ENCODE peak calls at places on chromosomes 6 and 20, in five cellular contexts. R, P, X, D and I are unnamed samples.
A peak's percentile ranks its signal among the peaks of the same experiment; 100 is the strongest.

GRCh38 chr6:156975414-156975813 is 198.2 kb downstream of the ARID1B start:
- DNase-seq in P (no peak), X (no peak), D (no peak), R (no peak), I (no peak)

GRCh38 chr6:36033935-36034334 is 6.3 kb downstream of the MAPK14 start:
- DNase-seq in P (no peak), D (no peak), R (peak; percentile 31), X (no peak), I (no peak)

GRCh38 chr6:22651731-22652130 is 82.4 kb downstream of the HDGFL1 start:
- DNase-seq in D (no peak), P (no peak), R (no peak), X (no peak), I (no peak)

GRCh38 chr6:130734161-130734560 is 93.0 kb upstream of the SMLR1 start:
- DNase-seq in D (no peak), X (no peak), R (no peak), P (no peak), I (no peak)

GRCh38 chr6:26401389-26401986 is 587 bp upstream of the BTN3A1 start:
- DNase-seq in R (no peak), D (no peak), P (no peak), X (no peak), I (no peak)

GRCh38 chr6:26157150-26157837 is 70.1 kb downstream of the HFE start:
- DNase-seq in R (peak; percentile 83), X (peak; percentile 77), D (no peak), P (no peak), I (peak; percentile 29)

GRCh38 chr6:6734463-6735455 is 146.2 kb downstream of the LY86 start:
- DNase-seq in R (no peak), P (no peak), X (peak; percentile 43), D (no peak), I (no peak)

GRCh38 chr20:4956200-4956810 is 45.0 kb downstream of the SLC23A2 start:
- DNase-seq in R (peak; percentile 56), D (no peak), X (no peak), P (no peak), I (no peak)

GRCh38 chr20:37622728-37623127 is 71.1 kb upstream of the CTNNBL1 start:
- DNase-seq in P (no peak), X (no peak), D (no peak), R (no peak), I (no peak)

GRCh38 chr6:125357515-125358256 is 55.9 kb upstream of the HDDC2 start:
- DNase-seq in P (no peak), X (peak; percentile 39), D (no peak), R (no peak), I (no peak)

GRCh38 chr6:155177369-155177961 is 86.3 kb upstream of the CLDN20 start:
- DNase-seq in X (no peak), R (peak; percentile 73), P (no peak), D (no peak), I (no peak)

GRCh38 chr6:27168108-27168507 is 79.4 kb upstream of the PRSS16 start:
- DNase-seq in P (no peak), X (no peak), R (no peak), D (no peak), I (no peak)

GRCh38 chr6:140542858-140543257 is 1168.4 kb upstream of the CITED2 start:
- DNase-seq in P (peak; percentile 69), D (no peak), X (no peak), R (no peak), I (no peak)

GRCh38 chr6:6328451-6328850 is 8.0 kb upstream of the F13A1 start:
- DNase-seq in R (no peak), P (no peak), D (no peak), X (no peak), I (no peak)

GRCh38 chr20:20695250-20695816 is 17.1 kb downstream of the RALGAPA2 start:
- DNase-seq in R (no peak), D (no peak), P (no peak), X (no peak), I (no peak)

GRCh38 chr6:134175532-134176282 is 123.3 kb upstream of the SLC2A12 start:
- DNase-seq in D (peak; percentile 80), X (peak; percentile 63), R (peak; percentile 70), P (no peak), I (peak; percentile 94)

GRCh38 chr6:134174790-134175531 is 122.5 kb upstream of the SLC2A12 start:
- DNase-seq in D (peak; percentile 93), R (peak; percentile 95), P (peak; percentile 50), X (peak; percentile 96), I (peak; percentile 94)

GRCh38 chr6:134173007-134173690 is 120.7 kb upstream of the SLC2A12 start:
- DNase-seq in D (no peak), X (no peak), R (no peak), P (no peak), I (no peak)

GRCh38 chr6:134172020-134172766 is 119.8 kb upstream of the SLC2A12 start:
- DNase-seq in R (no peak), D (no peak), X (no peak), P (no peak), I (no peak)

DNA sequence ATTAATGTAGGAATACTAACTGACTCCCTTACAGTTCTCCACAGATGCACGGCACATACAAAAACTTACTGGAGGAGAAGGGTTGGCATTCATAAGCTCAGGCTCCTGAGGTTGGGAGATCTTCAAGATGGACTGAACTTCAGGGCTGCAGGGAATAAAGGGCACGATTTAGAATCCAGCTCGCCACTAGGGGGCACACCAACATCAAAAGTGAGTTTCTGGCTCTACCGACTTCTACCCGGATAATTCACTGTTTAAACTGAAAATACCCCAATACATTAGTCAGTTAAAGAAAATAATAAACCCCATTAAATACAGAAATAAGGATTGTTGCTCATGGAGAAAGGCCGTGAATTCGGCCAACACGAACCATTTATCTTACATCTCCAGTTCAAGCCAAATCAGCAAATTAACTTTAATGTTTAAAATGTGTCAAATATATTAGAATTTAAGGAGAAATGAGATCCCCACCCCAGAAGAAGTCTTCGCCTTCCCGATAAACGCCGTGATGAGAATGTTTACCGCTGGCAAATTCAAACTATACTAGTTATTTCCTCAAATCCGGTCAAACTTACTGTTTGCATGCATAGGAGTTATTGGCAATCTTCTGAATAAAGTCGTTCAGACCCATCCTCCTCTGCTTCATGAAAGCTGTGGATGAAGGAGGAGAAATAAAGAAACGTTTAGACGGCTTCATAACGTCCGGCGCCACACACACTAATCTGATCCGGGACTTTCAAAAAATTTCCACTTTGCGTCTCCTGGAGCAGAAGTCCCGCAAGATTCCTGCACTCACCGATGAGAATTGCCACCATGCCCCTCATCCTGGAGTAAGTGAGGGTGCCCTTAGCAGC is 121.7 kb upstream of the SLC2A12 start:
- DNase-seq in R (peak; percentile 89), P (peak; percentile 54), D (peak; percentile 88), X (peak; percentile 90), I (no peak)
- TF ChIP-seq POLR2AphosphoS5 in R (no peak), P (no peak), D (no peak), X (peak; percentile 69), I (no peak)

DNA sequence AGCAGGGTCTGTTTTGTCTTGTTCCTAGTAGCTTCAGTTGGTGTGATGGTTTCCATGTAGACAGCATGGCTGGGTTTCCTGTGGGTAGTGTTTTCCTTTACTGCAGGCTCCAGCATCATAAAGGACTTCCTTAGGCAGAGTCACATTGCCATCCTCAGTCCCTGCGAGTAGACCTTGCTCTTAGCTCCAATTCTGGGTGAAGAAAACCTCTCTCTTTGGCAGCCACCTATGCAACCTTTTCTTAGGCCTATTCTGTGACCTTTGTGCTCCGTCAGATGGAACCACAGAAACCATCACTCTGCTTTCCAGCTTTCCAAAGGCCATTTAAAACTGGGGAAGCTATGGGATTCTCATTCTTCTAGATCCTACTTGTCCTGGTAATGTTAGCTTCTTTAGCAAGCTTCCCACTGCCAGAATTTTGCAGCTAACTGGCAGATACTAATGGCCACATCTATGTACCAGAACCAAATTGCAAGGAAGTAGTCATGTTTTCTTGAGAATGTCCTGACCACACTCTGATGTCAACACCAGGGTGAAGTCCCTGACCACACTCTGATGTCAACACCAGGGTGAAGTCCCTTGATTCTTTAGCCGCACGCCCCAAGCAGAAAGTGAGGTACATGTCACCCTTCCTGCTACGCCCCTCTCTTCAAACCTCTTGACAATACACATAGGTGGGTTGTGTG is 646.6 kb upstream of the HS3ST5 start:
- DNase-seq in X (no peak), R (no peak), D (no peak), P (no peak), I (no peak)
- TF ChIP-seq CTCF in X (no peak), R (no peak), D (no peak), P (no peak), I (no peak)

GRCh38 chr6:159691963-159692287 is 1.1 kb downstream of the SOD2 start:
- DNase-seq in R (peak; percentile 33), D (no peak), X (no peak), P (no peak), I (no peak)

GRCh38 chr6:159692303-159693127 is 526 bp downstream of the SOD2 start:
- DNase-seq in P (no peak), D (peak; percentile 80), R (peak; percentile 67), X (peak; percentile 71), I (no peak)

GRCh38 chr6:159688977-159689376 is 4.1 kb downstream of the SOD2 start:
- DNase-seq in R (no peak), P (no peak), D (no peak), X (no peak), I (no peak)

GRCh38 chr6:159693128-159693893 is at the start of gene SOD2:
- DNase-seq in P (no peak), X (peak; percentile 90), R (peak; percentile 90), D (peak; percentile 93), I (peak; percentile 97)

DNA sequence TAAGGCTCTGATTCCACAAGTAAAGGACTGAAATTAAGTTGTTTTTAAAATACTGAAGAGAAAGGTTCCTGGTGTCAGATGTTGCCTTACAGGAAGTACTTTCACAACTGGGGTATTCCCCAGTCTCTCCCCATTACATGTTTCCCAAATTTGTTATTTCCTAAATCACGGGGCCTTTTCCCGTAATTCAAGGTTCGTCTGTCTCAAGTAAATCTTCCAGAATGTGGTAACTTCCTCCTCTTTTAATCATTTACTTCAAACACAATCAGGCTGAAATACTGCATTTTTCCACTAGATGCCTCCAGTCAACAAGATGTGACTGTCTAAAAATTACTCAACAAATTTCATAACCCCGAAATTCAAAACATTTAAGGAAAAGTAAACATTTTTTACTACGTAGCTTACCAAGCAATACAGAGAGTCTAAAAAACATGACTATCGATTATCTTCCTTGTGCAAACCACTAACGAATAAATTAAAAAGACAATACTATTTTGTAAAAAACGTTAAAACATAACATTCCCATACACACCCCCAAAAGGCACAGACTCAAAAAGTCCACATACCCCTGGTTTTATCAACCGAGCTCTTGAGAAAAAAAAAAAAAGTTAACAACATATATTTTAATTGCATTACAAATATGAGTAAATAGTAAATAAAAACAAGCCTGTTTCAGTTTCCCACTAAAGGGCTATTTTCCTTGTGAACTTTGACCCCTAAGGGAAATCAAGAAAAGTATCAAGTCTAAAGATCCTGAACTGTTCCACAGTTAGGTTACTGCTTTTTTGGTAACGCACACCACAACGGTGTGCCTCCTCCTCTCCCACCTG is 1.7 kb downstream of the SOD2 start:
- DNase-seq in R (peak; percentile 70), X (no peak), D (no peak), P (peak; percentile 47), I (no peak)
- TF ChIP-seq EP300 in R (peak; percentile 6), X (peak; percentile 65), D (no peak), P (no peak), I (peak; percentile 95)

GRCh38 chr6:3750324-3751018 is 1.0 kb downstream of the PXDC1 start:
- DNase-seq in P (no peak), X (peak; percentile 83), D (peak; percentile 95), R (no peak), I (peak; percentile 96)

GRCh38 chr6:3749991-3750323 is 1.6 kb downstream of the PXDC1 start:
- DNase-seq in R (peak; percentile 41), X (peak; percentile 40), P (no peak), D (peak; percentile 91), I (no peak)

GRCh38 chr6:3749390-3749978 is 2.0 kb downstream of the PXDC1 start:
- DNase-seq in R (no peak), X (peak; percentile 76), P (no peak), D (no peak), I (no peak)

GRCh38 chr6:3748208-3748701 is 3.3 kb downstream of the PXDC1 start:
- DNase-seq in R (peak; percentile 79), P (no peak), X (peak; percentile 68), D (no peak), I (peak; percentile 67)

GRCh38 chr6:3748726-3749389 is 2.7 kb downstream of the PXDC1 start:
- DNase-seq in R (no peak), D (no peak), X (no peak), P (no peak), I (no peak)
- TF ChIP-seq POLR2AphosphoS5 in R (no peak), D (no peak), X (no peak), P (no peak), I (no peak)